ENCODE peak calls at places on chromosomes 6 and 20, in five cellular contexts. Z, U, J, O and M are unnamed samples. For H3K27me3, the result is how much of the 10 kb centered on the place peaks cover.

GRCh38 chr6:126927841-126928240 is 190.6 kb upstream of the RSPO3 start:
- DNase-seq in Z (no peak), J (no peak), U (no peak), O (no peak), M (no peak)

GRCh38 chr6:142592876-142593275 is 291.1 kb downstream of the ADGRG6 start:
- DNase-seq in U (no peak), Z (no peak), J (no peak), O (no peak), M (no peak)

GRCh38 chr6:142728910-142729481 is 216.0 kb downstream of the HIVEP2 start:
- DNase-seq in Z (no peak), U (no peak), O (no peak), J (peak), M (no peak)

GRCh38 chr6:48036316-48036715 is 74.7 kb downstream of the PTCHD4 start:
- DNase-seq in O (no peak), J (peak), Z (no peak), U (no peak), M (no peak)

GRCh38 chr20:7272512-7272911 is 505.0 kb downstream of the BMP2 start:
- DNase-seq in Z (no peak), U (no peak), J (no peak), O (no peak), M (no peak)

GRCh38 chr6:3438190-3439167 is 18.4 kb downstream of the SLC22A23 start:
- DNase-seq in O (no peak), U (no peak), Z (no peak), J (peak), M (no peak)

GRCh38 chr6:99609839-99610489 is 3.3 kb downstream of the PRDM13 start:
- DNase-seq in J (no peak), U (no peak), Z (no peak), O (no peak), M (no peak)

GRCh38 chr20:20367681-20368413 is at the start of gene INSM1:
- DNase-seq in J (no peak), O (no peak), Z (no peak), U (no peak), M (no peak)

GRCh38 chr6:168050861-168051586 is 28.0 kb downstream of the FRMD1 start:
- DNase-seq in U (no peak), O (no peak), J (no peak), Z (no peak), M (no peak)

GRCh38 chr20:1907586-1907985 is 12.4 kb downstream of the SIRPA start:
- DNase-seq in Z (no peak), J (peak), U (no peak), O (no peak), M (no peak)

GRCh38 chr20:7516631-7517051 is 423.6 kb downstream of the HAO1 start:
- DNase-seq in O (no peak), J (no peak), U (no peak), Z (no peak), M (no peak)

GRCh38 chr20:14470231-14470894 is 133.0 kb upstream of the FLRT3 start:
- DNase-seq in Z (no peak), U (no peak), J (no peak), O (no peak), M (no peak)

DNA sequence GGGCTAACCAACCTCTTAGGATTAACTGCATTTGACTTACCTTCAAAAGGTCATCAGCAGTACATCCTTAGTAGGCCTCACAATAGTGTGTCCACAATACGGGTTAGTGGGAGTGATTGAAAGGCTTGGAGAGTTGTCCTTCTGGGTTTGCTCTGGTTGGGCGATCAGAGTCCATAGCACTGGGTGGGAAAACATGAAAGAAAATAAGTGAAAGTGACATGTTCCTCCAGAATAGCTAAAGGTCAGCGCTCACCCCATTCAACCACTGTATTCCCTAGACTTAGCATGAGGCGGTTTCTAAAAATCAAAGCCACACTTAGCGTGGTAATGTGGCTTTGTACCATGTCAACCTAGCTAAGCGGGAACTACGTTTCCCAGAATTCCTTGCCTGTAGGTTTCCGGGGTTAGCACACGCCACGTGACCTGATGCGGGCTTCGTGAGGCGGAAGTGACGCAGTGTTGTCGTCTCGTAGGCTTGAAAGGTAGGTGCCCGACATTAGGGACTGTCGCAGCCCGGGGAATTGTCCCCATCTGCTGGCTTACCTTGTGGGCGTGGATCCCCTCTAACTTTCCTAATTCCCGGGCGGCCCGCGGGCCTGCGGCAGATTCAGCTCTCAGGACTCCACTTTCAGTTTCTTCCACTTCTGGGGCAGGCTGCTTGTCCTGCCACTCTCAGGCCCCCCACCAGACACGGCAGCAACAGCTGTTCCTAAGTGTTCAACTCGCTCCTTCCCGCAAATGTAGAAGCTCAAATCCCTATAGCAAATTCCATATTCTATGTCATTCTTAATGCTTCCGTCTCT is 19.8 kb upstream of the SCP2D1 start:
- DNase-seq in O (peak), J (peak), U (peak), Z (peak), M (peak)
- TF ChIP-seq CTCF in O (no peak), J (no peak), U (no peak), Z (no peak), M (no peak)

DNA sequence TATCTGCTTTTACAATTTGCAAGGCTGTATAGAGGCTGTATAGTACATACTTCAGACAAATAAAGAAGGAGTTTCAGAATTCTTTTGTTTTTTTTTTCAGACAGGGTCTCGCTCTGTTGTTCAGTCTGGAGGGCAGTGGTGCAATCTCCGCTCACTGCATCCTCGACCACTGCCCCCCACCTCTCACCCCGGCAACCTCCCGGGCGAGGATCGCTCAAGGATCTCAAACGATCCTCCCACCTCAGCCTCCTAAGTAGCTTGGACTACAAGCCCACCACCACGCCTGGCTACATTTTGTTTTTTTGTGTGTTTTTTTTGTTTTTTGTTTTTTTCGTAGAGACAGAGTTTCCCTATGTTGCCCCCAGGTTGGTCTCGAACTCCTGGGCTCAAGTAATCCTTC is 1.8 kb downstream of the FASTKD5 start:
- DNase-seq in J (no peak), U (no peak), Z (no peak), O (no peak), M (no peak)
- H3K27ac ChIP-seq in J (no peak), U (no peak), Z (no peak), O (no peak), M (peak)

GRCh38 chr20:58741384-58741783 is 48.8 kb downstream of the NPEPL1 start:
- DNase-seq in J (no peak), U (no peak), O (no peak), Z (no peak), M (no peak)
- H3K27me3 ChIP-seq in J (under half), U (under half), O (under half), Z (under half), M (under half)

GRCh38 chr6:134436950-134437349 is 119.0 kb upstream of the SGK1 start:
- DNase-seq in U (no peak), Z (no peak), J (no peak), O (no peak), M (no peak)

GRCh38 chr6:134435814-134436280 is 117.9 kb upstream of the SGK1 start:
- DNase-seq in Z (no peak), O (no peak), J (no peak), U (no peak), M (no peak)

GRCh38 chr6:134436281-134436815 is 118.4 kb upstream of the SGK1 start:
- DNase-seq in O (no peak), U (peak), J (peak), Z (peak), M (peak)

GRCh38 chr6:134432036-134432435 is 114.1 kb upstream of the SGK1 start:
- DNase-seq in O (no peak), U (no peak), J (no peak), Z (no peak), M (no peak)

DNA sequence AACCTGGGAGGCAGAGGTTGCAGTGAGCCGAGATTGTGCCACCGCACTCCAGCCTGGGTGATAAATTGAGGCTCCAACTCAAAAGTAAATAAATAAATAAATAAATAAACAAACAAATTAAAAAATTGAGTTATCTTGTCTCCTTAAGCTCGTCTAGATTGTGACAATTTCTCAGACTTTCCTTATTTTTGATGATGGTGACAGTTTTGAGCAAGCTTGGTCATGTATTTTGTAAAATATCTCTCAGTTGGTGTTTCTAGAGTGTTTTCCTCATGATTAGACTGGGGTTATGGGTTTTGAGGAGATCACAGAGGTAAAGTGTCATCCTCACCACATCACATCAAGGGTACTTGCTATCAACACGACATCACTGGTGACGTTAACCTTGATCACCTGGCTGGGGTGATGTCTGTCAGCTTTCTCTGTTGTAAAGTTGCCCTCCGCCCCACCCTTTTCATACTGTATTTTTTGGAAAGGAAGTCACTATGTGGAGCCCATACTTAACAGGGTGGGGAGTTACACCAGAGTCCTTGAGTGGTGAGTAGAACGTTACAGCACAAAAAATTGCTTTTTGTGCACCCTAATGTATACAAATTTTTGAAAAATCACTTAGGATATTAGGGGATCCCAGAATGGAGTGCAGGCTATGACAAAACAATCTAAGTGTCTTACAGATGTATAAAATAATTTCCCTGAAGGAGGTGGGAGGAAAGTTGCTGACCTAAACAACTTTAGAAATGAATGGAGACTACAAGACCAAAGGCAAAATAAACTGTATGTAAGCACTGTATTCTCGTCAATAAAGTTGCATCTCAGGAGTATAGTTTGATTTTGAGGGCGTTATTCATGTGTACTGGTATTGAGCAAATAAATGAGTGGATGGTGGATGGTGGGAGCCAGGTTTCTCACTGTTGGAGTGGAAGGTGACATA is 116.4 kb upstream of the SGK1 start:
- DNase-seq in U (no peak), J (no peak), Z (no peak), O (no peak), M (no peak)
- TF ChIP-seq CTCF in U (no peak), J (no peak), Z (no peak), O (no peak), M (no peak)

GRCh38 chr6:16258709-16259075 is 20.3 kb downstream of the GMPR start:
- DNase-seq in O (no peak), J (no peak), Z (no peak), U (no peak), M (no peak)

GRCh38 chr6:16256781-16257180 is 18.4 kb downstream of the GMPR start:
- DNase-seq in Z (no peak), U (no peak), O (no peak), J (no peak), M (no peak)

GRCh38 chr6:16253399-16254144 is 15.2 kb downstream of the GMPR start:
- DNase-seq in Z (no peak), O (no peak), J (no peak), U (no peak), M (no peak)

GRCh38 chr6:16254535-16254934 is 16.1 kb downstream of the GMPR start:
- DNase-seq in Z (no peak), U (no peak), J (no peak), O (no peak), M (no peak)

DNA sequence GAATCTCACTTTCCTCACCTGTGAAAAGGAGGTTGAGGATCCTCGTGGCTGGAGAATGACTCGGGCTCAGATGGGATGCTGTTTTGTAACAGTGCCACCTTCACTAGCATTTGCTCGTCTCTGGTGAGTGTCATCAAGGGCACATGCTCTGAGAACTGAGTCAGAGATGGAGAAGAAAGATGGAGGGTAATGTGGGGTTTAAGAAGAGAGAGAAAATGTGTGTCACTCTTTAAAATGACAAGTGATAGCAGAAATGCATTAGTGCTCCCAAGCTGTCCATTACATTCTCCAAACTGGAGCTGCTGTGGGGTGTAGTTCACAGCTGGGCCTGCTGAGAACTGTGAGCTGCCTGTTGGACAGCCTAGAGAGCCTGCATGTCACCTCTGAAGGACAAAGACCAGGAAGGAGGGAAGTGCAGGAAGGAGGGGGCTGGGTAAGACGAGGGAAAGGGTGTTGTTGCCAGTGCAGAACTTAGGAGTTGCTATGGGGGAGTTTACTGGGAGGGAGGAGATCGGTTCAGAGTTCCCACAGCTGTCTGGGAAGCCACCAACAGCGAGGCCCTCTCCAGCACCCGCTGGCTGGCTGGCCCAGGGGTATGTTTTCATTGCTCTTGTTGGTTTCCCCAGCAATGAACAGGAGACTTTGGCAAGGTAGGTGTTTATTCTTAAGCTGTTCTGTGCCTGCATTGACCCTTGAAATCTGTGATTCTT is 19.8 kb downstream of the GMPR start:
- DNase-seq in O (peak), U (peak), Z (no peak), J (no peak), M (no peak)
- H3K27ac ChIP-seq in O (peak), U (peak), Z (no peak), J (no peak), M (no peak)

DNA sequence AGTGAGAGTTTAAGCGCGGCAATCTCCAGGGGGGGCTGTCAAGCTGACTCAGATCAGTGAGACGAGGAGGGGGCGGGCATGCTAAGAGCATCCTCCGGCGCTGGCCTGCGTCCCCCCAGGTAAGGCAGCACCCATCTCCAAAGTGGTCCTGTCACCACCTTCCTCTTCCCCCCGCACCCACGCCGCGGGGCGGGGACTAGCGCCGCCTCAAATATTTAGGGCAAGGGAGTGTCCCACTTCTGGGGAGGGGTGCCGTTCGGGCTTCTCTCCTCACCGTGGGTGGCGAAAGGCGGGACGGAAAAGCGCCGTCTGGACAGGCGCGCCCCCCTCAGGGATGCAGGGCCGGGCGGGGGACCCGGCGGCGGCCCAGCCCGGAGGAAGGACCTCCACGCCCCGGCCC is 366 bp upstream of the TOX2 start:
- DNase-seq in Z (no peak), O (no peak), U (no peak), J (no peak), M (no peak)
- H3K27me3 ChIP-seq in Z (under half), O (half or more), U (under half), J (under half), M (under half)